ENCODE peak calls at places on chromosomes 7 and 10, in six cellular contexts. One of them, this sample, is unnamed.

GRCh38 chr7:100033526-100033925 is 16.0 kb upstream of the ZSCAN21 start:
- DNase-seq in lower lobe of right lung: no peak
- DNase-seq in kidney: no peak
- DNase-seq in GM12878: no peak
- DNase-seq in WERI-Rb-1: no peak
- DNase-seq in breast epithelium: no peak
- DNase-seq in this sample: no peak

GRCh38 chr10:86152354-86152753 is 214.2 kb downstream of the GRID1 start:
- DNase-seq in GM12878: no peak
- DNase-seq in kidney: no peak
- DNase-seq in breast epithelium: no peak
- DNase-seq in WERI-Rb-1: no peak
- DNase-seq in lower lobe of right lung: no peak
- DNase-seq in this sample: no peak

GRCh38 chr10:28387141-28387540 is 84.3 kb upstream of the MPP7 start:
- DNase-seq in GM12878: no peak
- DNase-seq in kidney: no peak
- DNase-seq in breast epithelium: no peak
- DNase-seq in lower lobe of right lung: no peak
- DNase-seq in WERI-Rb-1: no peak
- DNase-seq in this sample: peak

GRCh38 chr10:62433181-62433692 is 59.1 kb downstream of the ZNF365 start:
- DNase-seq in kidney: peak
- DNase-seq in lower lobe of right lung: peak
- DNase-seq in GM12878: no peak
- DNase-seq in WERI-Rb-1: no peak
- DNase-seq in breast epithelium: peak
- DNase-seq in this sample: peak

GRCh38 chr7:66187894-66188293 is 17.2 kb upstream of the TPST1 start:
- DNase-seq in kidney: no peak
- DNase-seq in WERI-Rb-1: no peak
- DNase-seq in lower lobe of right lung: no peak
- DNase-seq in breast epithelium: no peak
- DNase-seq in GM12878: no peak
- DNase-seq in this sample: no peak

GRCh38 chr7:83427929-83428328 is 221.0 kb downstream of the SEMA3E start:
- DNase-seq in WERI-Rb-1: no peak
- DNase-seq in breast epithelium: no peak
- DNase-seq in GM12878: no peak
- DNase-seq in lower lobe of right lung: no peak
- DNase-seq in kidney: no peak
- DNase-seq in this sample: no peak

GRCh38 chr10:73534857-73535256 is 39.0 kb upstream of the PPP3CB start:
- DNase-seq in breast epithelium: no peak
- DNase-seq in kidney: no peak
- DNase-seq in WERI-Rb-1: no peak
- DNase-seq in lower lobe of right lung: no peak
- DNase-seq in GM12878: no peak
- DNase-seq in this sample: no peak

GRCh38 chr10:9254353-9254752 is 1199.9 kb downstream of the GATA3 start:
- DNase-seq in breast epithelium: no peak
- DNase-seq in GM12878: no peak
- DNase-seq in lower lobe of right lung: no peak
- DNase-seq in WERI-Rb-1: no peak
- DNase-seq in kidney: no peak
- DNase-seq in this sample: no peak

GRCh38 chr7:150804802-150805201 is 4.2 kb downstream of the TMEM176A start:
- DNase-seq in breast epithelium: no peak
- DNase-seq in GM12878: no peak
- DNase-seq in lower lobe of right lung: no peak
- DNase-seq in kidney: no peak
- DNase-seq in WERI-Rb-1: no peak
- DNase-seq in this sample: no peak

GRCh38 chr10:110163192-110163773 is 44.1 kb upstream of the MXI1 start:
- DNase-seq in lower lobe of right lung: no peak
- DNase-seq in kidney: no peak
- DNase-seq in WERI-Rb-1: no peak
- DNase-seq in GM12878: no peak
- DNase-seq in breast epithelium: no peak
- DNase-seq in this sample: no peak

GRCh38 chr10:129754211-129755050 is 209.6 kb downstream of the EBF3 start:
- DNase-seq in kidney: no peak
- DNase-seq in lower lobe of right lung: peak
- DNase-seq in WERI-Rb-1: no peak
- DNase-seq in GM12878: no peak
- DNase-seq in breast epithelium: peak
- DNase-seq in this sample: peak

GRCh38 chr7:151709141-151710038 is 167.5 kb downstream of the PRKAG2 start:
- DNase-seq in kidney: no peak
- DNase-seq in WERI-Rb-1: no peak
- DNase-seq in GM12878: no peak
- DNase-seq in breast epithelium: no peak
- DNase-seq in lower lobe of right lung: no peak
- DNase-seq in this sample: no peak

DNA sequence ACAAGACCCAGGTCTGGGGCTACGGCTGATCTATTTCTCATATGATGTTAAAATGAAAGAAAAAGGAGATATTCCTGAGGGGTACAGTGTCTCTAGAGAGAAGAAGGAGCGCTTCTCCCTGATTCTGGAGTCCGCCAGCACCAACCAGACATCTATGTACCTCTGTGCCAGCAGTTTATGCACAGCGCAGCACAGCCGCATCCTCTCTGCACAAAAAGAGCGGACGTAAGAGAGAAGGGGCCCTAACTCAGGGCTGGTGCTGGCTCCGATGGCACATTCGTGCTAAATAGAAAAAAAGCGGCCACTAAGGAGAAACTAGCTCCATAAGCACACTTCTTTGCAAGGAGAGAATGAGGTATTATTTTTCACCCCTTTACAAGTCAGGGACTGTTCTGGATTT is 28.3 kb upstream of the PRSS1 start:
- DNase-seq in WERI-Rb-1: no peak
- DNase-seq in lower lobe of right lung: no peak
- DNase-seq in breast epithelium: no peak
- DNase-seq in kidney: no peak
- DNase-seq in GM12878: no peak
- DNase-seq in this sample: no peak
- H3K27ac ChIP-seq in WERI-Rb-1: no peak
- H3K27ac ChIP-seq in lower lobe of right lung: no peak
- H3K27ac ChIP-seq in breast epithelium: no peak
- H3K27ac ChIP-seq in kidney: no peak
- H3K27ac ChIP-seq in GM12878: no peak
- H3K27ac ChIP-seq in this sample: no peak

GRCh38 chr7:4882169-4882741 is 1.3 kb downstream of the RADIL start:
- DNase-seq in GM12878: no peak
- DNase-seq in lower lobe of right lung: peak
- DNase-seq in breast epithelium: peak
- DNase-seq in WERI-Rb-1: no peak
- DNase-seq in kidney: peak
- DNase-seq in this sample: peak
- H3K27ac ChIP-seq in GM12878: no peak
- H3K27ac ChIP-seq in lower lobe of right lung: peak
- H3K27ac ChIP-seq in breast epithelium: peak
- H3K27ac ChIP-seq in WERI-Rb-1: peak
- H3K27ac ChIP-seq in kidney: no peak
- H3K27ac ChIP-seq in this sample: peak

GRCh38 chr7:136941815-136942214 is 73.4 kb downstream of the CHRM2 start:
- DNase-seq in WERI-Rb-1: no peak
- DNase-seq in breast epithelium: no peak
- DNase-seq in kidney: no peak
- DNase-seq in GM12878: no peak
- DNase-seq in lower lobe of right lung: no peak
- DNase-seq in this sample: no peak
- H3K27ac ChIP-seq in WERI-Rb-1: no peak
- H3K27ac ChIP-seq in breast epithelium: no peak
- H3K27ac ChIP-seq in kidney: no peak
- H3K27ac ChIP-seq in GM12878: no peak
- H3K27ac ChIP-seq in lower lobe of right lung: no peak
- H3K27ac ChIP-seq in this sample: no peak

DNA sequence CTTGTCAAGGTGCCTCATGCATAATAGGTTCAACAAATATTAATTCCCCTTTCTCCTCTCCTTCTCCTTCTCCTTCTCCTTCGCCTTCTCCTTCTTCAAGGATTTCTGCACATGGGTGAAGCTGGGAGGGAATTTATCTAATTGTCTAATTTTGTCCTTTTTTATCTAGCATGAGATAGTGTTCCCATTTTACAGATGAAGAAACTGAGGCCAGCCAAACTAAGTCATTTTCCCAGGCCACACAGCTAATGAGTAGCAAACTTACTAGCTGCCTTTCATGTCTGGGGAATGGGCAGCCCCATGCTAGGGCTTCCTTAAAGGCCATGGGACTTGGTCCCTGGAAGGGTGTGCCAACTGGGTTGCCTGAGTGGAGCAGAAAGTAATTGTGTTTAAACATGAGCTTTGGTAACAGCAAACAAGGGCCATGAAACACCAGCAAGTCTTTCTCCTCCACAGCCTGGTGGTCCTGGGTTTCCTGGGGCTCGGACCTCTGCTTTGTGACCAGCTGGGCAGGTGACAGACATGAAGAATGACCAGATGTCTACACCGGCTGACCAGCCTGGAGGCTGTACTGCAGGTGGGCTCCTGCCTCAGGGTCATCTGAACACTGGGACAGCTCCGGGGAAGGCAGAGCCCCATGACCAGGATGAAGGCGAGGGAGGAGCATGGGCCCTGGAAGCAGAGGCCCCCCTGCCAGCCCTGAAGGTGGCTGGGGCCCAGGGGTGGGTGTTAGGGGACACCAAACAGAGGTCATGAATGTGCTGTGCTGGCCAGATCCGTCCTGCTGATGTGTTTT is 138.0 kb downstream of the PTPN20 start:
- DNase-seq in lower lobe of right lung: no peak
- DNase-seq in GM12878: no peak
- DNase-seq in breast epithelium: no peak
- DNase-seq in kidney: no peak
- DNase-seq in WERI-Rb-1: no peak
- DNase-seq in this sample: no peak
- H3K27ac ChIP-seq in lower lobe of right lung: no peak
- H3K27ac ChIP-seq in GM12878: no peak
- H3K27ac ChIP-seq in breast epithelium: no peak
- H3K27ac ChIP-seq in kidney: no peak
- H3K27ac ChIP-seq in WERI-Rb-1: no peak
- H3K27ac ChIP-seq in this sample: no peak

GRCh38 chr10:98365698-98366530 is 49.1 kb downstream of the PYROXD2 start:
- DNase-seq in breast epithelium: peak
- DNase-seq in WERI-Rb-1: no peak
- DNase-seq in kidney: no peak
- DNase-seq in lower lobe of right lung: no peak
- DNase-seq in GM12878: no peak
- DNase-seq in this sample: no peak
- H3K27ac ChIP-seq in breast epithelium: peak
- H3K27ac ChIP-seq in WERI-Rb-1: no peak
- H3K27ac ChIP-seq in kidney: no peak
- H3K27ac ChIP-seq in lower lobe of right lung: no peak
- H3K27ac ChIP-seq in GM12878: no peak
- H3K27ac ChIP-seq in this sample: no peak

GRCh38 chr7:2709553-2710165 is 21.7 kb downstream of the AMZ1 start:
- DNase-seq in kidney: peak
- DNase-seq in lower lobe of right lung: peak
- DNase-seq in breast epithelium: peak
- DNase-seq in GM12878: peak
- DNase-seq in WERI-Rb-1: peak
- DNase-seq in this sample: peak
- H3K27ac ChIP-seq in kidney: no peak
- H3K27ac ChIP-seq in lower lobe of right lung: no peak
- H3K27ac ChIP-seq in breast epithelium: no peak
- H3K27ac ChIP-seq in GM12878: peak
- H3K27ac ChIP-seq in WERI-Rb-1: no peak
- H3K27ac ChIP-seq in this sample: no peak

GRCh38 chr7:22713463-22713862 is 13.5 kb upstream of the IL6 start:
- DNase-seq in WERI-Rb-1: no peak
- DNase-seq in kidney: no peak
- DNase-seq in lower lobe of right lung: no peak
- DNase-seq in GM12878: no peak
- DNase-seq in breast epithelium: no peak
- DNase-seq in this sample: no peak
- H3K27ac ChIP-seq in WERI-Rb-1: no peak
- H3K27ac ChIP-seq in kidney: no peak
- H3K27ac ChIP-seq in lower lobe of right lung: no peak
- H3K27ac ChIP-seq in GM12878: no peak
- H3K27ac ChIP-seq in breast epithelium: no peak
- H3K27ac ChIP-seq in this sample: no peak

DNA sequence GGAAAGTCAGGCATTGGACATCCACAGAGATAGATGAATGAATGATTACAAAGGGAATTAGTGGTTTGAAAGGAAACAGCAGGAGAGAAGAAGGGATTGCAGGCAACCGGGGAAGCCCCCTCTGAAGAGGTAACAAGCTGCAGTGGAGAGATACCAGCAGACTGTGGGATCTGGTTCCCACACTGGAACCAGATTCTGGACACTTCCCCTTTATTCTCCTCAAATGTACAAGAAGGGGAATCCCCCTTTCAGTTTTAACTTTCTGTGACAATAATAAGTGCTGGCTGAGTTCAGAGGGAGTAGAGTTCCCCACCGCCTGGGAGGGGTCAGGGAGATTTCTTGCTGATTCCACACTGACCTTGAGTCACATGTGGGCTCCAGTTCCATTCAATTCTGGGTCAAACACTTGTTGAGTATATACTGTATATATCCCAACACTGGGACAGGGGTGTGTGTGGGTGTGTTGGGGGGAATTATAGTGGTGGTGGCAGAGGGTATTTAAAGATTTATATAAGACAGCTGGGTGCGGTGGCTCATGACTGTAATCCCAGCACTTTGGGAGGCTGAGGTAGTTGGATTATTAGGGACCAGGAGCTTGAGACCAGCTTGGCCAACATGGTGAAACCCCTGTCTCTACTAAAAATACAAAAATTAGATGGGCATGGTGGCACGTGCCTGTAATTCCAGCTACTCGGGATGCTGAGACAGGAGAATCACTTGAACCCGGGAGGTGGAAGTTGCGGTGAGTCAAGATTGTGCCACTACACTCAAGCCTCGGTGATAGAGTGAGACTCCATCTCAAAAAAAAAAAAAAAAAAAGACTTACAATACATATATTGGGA is 16.5 kb upstream of the DDIT4 start:
- DNase-seq in breast epithelium: no peak
- DNase-seq in WERI-Rb-1: no peak
- DNase-seq in lower lobe of right lung: no peak
- DNase-seq in GM12878: peak
- DNase-seq in kidney: no peak
- DNase-seq in this sample: no peak
- H3K27ac ChIP-seq in breast epithelium: peak
- H3K27ac ChIP-seq in WERI-Rb-1: no peak
- H3K27ac ChIP-seq in lower lobe of right lung: peak
- H3K27ac ChIP-seq in GM12878: peak
- H3K27ac ChIP-seq in kidney: peak
- H3K27ac ChIP-seq in this sample: peak

DNA sequence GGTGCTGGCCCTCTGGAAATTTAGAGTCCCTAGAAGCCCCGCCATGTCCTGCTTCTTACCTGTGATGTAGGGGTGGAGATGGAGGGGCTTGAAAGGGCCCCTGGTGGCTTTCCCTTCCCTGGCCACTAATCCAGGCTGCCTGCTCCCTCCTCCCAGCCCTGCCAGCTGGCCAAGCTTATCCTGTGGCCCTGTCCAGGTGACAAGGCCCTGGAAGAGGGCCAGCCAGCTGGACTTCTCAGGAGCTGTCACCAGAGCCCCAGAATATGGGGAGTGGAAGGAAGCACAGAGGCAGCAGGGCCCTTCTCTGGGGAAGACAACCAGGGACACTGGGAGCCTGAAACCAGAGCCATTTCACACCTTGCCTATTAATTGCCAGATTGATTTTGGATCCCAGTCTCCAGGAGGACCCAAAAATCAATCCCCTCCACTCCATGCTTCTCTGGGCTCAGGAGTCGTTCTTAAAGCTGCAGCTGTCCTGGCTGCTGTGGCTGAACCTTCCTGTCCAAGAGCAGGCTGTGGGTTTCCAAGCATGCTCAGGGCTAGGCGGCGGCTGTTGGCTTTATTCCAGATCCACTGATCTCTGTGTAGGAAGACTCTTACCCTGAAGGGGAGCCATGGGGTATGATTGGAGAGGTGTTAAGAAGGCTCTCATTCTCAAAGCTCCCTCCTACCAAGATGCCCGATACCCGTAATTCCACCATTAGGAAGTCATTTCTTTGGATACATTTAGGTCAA is 52.6 kb upstream of the PCBD1 start:
- DNase-seq in WERI-Rb-1: peak
- DNase-seq in breast epithelium: no peak
- DNase-seq in GM12878: no peak
- DNase-seq in lower lobe of right lung: no peak
- DNase-seq in kidney: no peak
- DNase-seq in this sample: no peak
- H3K27ac ChIP-seq in WERI-Rb-1: peak
- H3K27ac ChIP-seq in breast epithelium: no peak
- H3K27ac ChIP-seq in GM12878: no peak
- H3K27ac ChIP-seq in lower lobe of right lung: no peak
- H3K27ac ChIP-seq in kidney: no peak
- H3K27ac ChIP-seq in this sample: no peak